ENCODE peak calls at places on chromosomes 7 and 10, in four cellular contexts. A is activated CD4-positive, alpha-beta T cell treated with anti-CD3 and anti-CD28 coated beads for 48 hours; Y is RWPE1; V is neuronal stem cell. T is an unnamed sample.

GRCh38 chr7:66575398-66575797 is 53.3 kb upstream of the KCTD7 start:
- DNase-seq in Y (no peak), V (no peak), A (no peak), T (no peak)

GRCh38 chr10:128934492-128934891 is 532.5 kb upstream of the MGMT start:
- DNase-seq in A (peak), V (no peak), Y (no peak), T (no peak)

GRCh38 chr10:73998623-73999622 is 1.0 kb downstream of the VCL start:
- DNase-seq in V (peak), A (peak), Y (peak), T (peak)

GRCh38 chr10:100996678-100997363 is 2.8 kb upstream of the LZTS2 start:
- DNase-seq in V (peak), A (peak), Y (peak), T (no peak)

GRCh38 chr7:150378115-150378852 is 846 bp upstream of the ZNF775 start:
- DNase-seq in A (peak), V (peak), Y (peak), T (peak)

GRCh38 chr7:44983742-44984477 is 5.1 kb upstream of the MYO1G start:
- DNase-seq in V (no peak), A (no peak), Y (no peak), T (no peak)

GRCh38 chr10:103931603-103932002 is 13.6 kb upstream of the STN1 start:
- DNase-seq in A (no peak), Y (no peak), V (no peak), T (no peak)

GRCh38 chr10:114323023-114323422 is 81.3 kb downstream of the AFAP1L2 start:
- DNase-seq in A (no peak), Y (no peak), V (no peak), T (no peak)

GRCh38 chr7:27149817-27150567 is 2.4 kb downstream of the HOXA3 start:
- DNase-seq in V (no peak), A (no peak), Y (no peak), T (no peak)

GRCh38 chr10:78139336-78139735 is 105.7 kb downstream of the RPS24 start:
- DNase-seq in Y (no peak), V (no peak), A (no peak), T (peak)

GRCh38 chr10:132924046-132924952 is 18.1 kb downstream of the CFAP46 start:
- DNase-seq in A (no peak), V (no peak), Y (no peak), T (no peak)

GRCh38 chr7:25382869-25383268 is 154.6 kb upstream of the NPVF start:
- DNase-seq in V (no peak), Y (no peak), A (no peak), T (no peak)

GRCh38 chr7:44223362-44224114 is 22.8 kb downstream of the YKT6 start:
- DNase-seq in Y (no peak), V (no peak), A (no peak), T (no peak)

GRCh38 chr7:134836447-134836846 is 57.0 kb downstream of the CALD1 start:
- DNase-seq in Y (no peak), V (no peak), A (no peak), T (no peak)

GRCh38 chr7:68429376-68430117 is 1168.7 kb upstream of the AUTS2 start:
- DNase-seq in A (no peak), Y (no peak), V (peak), T (peak)

GRCh38 chr7:148458263-148458662 is 132.3 kb upstream of the C7orf33 start:
- DNase-seq in V (no peak), Y (no peak), A (no peak), T (no peak)

GRCh38 chr7:130970696-130971095 is 236.7 kb upstream of the KLF14 start:
- DNase-seq in V (no peak), Y (no peak), A (peak), T (no peak)

GRCh38 chr10:14459670-14460069 is 128.9 kb upstream of the FRMD4A start:
- DNase-seq in A (no peak), Y (no peak), V (no peak), T (no peak)

T was measured in nucleus accumbens.